ENCODE peak calls at places on chromosomes 6 and 20, in five cellular contexts. I, U, G, J and N are unnamed samples.

GRCh38 chr20:20225325-20225724 is 142.6 kb upstream of the INSM1 start:
- DNase-seq in I (no peak), U (no peak), G (no peak), J (no peak), N (no peak)

GRCh38 chr6:140101367-140101766 is 726.9 kb upstream of the CITED2 start:
- DNase-seq in I (no peak), U (peak), G (no peak), J (peak), N (no peak)

GRCh38 chr6:88616380-88616779 is 347.0 kb downstream of the RNGTT start:
- DNase-seq in I (no peak), U (no peak), G (no peak), J (no peak), N (no peak)

GRCh38 chr20:63522981-63523611 is 2.5 kb downstream of the PPDPF start:
- DNase-seq in I (no peak), U (no peak), G (no peak), J (no peak), N (no peak)

GRCh38 chr6:87799651-87800050 is 97.6 kb upstream of the AKIRIN2 start:
- DNase-seq in I (no peak), U (no peak), G (no peak), J (no peak), N (no peak)

GRCh38 chr20:43559147-43559477 is 285 bp downstream of the SGK2 start:
- DNase-seq in I (no peak), U (no peak), G (no peak), J (no peak), N (no peak)

GRCh38 chr6:127949251-127949650 is 48.4 kb upstream of the THEMIS start:
- DNase-seq in I (no peak), U (no peak), G (no peak), J (no peak), N (no peak)

GRCh38 chr6:31007694-31008093 is 2.6 kb upstream of the MUC22 start:
- DNase-seq in I (no peak), U (peak), G (peak), J (peak), N (no peak)

GRCh38 chr6:69988458-69989126 is 122.2 kb downstream of the COL19A1 start:
- DNase-seq in I (no peak), U (no peak), G (no peak), J (no peak), N (no peak)

GRCh38 chr6:165186441-165187205 is 122.8 kb downstream of the C6orf118 start:
- DNase-seq in I (no peak), U (no peak), G (no peak), J (no peak), N (no peak)

GRCh38 chr20:13268943-13269342 is 47.9 kb downstream of the ISM1 start:
- DNase-seq in I (no peak), U (no peak), G (no peak), J (no peak), N (no peak)

GRCh38 chr20:13270211-13270610 is 49.1 kb downstream of the ISM1 start:
- DNase-seq in I (no peak), U (no peak), G (no peak), J (no peak), N (no peak)

GRCh38 chr20:13265941-13266340 is 44.9 kb downstream of the ISM1 start:
- DNase-seq in I (no peak), U (no peak), G (no peak), J (no peak), N (no peak)

GRCh38 chr20:13264902-13265301 is 43.8 kb downstream of the ISM1 start:
- DNase-seq in I (no peak), U (no peak), G (no peak), J (no peak), N (no peak)

DNA sequence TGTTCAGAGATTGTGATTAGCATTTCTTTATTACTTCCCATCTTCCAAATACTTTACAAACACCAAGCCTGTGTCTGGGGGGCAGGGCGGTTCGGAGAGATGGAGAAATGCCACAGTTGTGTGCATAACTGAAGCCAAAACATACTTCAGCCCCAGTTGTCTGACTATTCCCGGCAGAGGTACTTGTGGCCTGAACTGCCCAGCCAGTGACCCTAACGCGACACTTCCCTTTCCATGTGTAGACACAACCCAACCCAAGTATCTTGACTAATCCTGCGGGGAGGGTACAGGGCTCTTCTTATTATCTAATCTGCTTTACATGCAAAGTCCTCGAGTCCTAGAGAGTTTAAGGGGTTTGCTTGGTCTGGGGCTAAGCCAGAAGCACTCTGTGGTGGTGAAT is 46.2 kb downstream of the ISM1 start:
- DNase-seq in I (no peak), U (no peak), G (no peak), J (no peak), N (no peak)
- TF ChIP-seq CTCF in I (no peak), U (no peak), G (no peak), J (no peak), N (no peak)

GRCh38 chr20:4897600-4897999 is 103.7 kb downstream of the SLC23A2 start:
- DNase-seq in I (no peak), U (no peak), G (no peak), J (no peak), N (no peak)

GRCh38 chr20:4896971-4897497 is 104.3 kb downstream of the SLC23A2 start:
- DNase-seq in I (no peak), U (no peak), G (no peak), J (no peak), N (peak)

GRCh38 chr20:4896119-4896700 is 105.1 kb downstream of the SLC23A2 start:
- DNase-seq in I (no peak), U (no peak), G (no peak), J (no peak), N (peak)

GRCh38 chr20:4898845-4899244 is 102.5 kb downstream of the SLC23A2 start:
- DNase-seq in I (no peak), U (no peak), G (no peak), J (no peak), N (no peak)

GRCh38 chr20:4898282-4898681 is 103.0 kb downstream of the SLC23A2 start:
- DNase-seq in I (peak), U (peak), G (peak), J (peak), N (no peak)
- TF ChIP-seq CTCF in I (no peak), U (no peak), G (no peak), J (no peak), N (no peak)

GRCh38 chr6:117776441-117776840 is 101.2 kb downstream of the NUS1 start:
- DNase-seq in I (no peak), U (peak), G (peak), J (peak), N (no peak)
- TF ChIP-seq CTCF in I (peak), U (no peak), G (peak), J (no peak), N (no peak)

GRCh38 chr6:147578883-147579282 is 70.4 kb downstream of the SAMD5 start:
- DNase-seq in I (no peak), U (no peak), G (no peak), J (no peak), N (no peak)
- TF ChIP-seq CTCF in I (no peak), U (no peak), G (no peak), J (no peak), N (no peak)

DNA sequence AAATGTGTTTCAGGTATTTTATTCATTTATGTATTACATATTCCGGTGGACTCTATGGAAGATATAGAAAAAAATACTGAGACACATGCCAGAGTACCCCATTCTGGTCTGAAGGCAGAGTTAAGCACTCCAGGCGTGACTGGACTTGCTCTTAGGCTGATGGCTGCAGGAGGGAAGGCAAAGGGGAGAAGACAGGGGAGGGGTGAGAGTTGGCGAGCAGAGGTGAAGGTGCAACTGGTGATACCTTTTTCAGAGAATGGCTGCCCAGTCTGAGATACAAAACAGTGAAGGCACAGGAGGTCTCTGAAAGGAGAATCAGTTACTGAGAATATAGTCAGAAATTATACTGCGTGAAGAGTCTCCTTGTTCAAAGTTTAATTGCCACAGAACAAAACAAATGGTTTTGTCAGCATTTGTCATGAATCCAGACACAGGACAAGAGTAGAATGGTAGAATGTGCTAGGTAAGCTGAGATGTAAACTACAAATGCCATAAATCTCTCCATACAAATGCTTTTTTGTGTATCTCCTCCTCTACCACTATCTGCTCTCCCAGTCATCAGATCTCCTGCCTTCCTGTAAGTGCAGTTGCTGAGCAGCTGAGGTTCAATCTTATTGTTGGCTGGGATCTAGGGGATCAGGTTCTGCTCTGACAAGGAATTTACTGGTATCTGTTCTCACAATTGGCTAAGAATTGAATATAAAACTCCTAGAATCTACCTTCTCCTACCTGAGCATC is 104.2 kb upstream of the DST start:
- DNase-seq in I (no peak), U (no peak), G (no peak), J (peak), N (no peak)
- TF ChIP-seq CTCF in I (no peak), U (no peak), G (no peak), J (no peak), N (no peak)

GRCh38 chr20:60851826-60852704 is 400.0 kb upstream of the CDH4 start:
- DNase-seq in I (no peak), U (no peak), G (no peak), J (no peak), N (no peak)
- TF ChIP-seq CTCF in I (peak), U (no peak), G (peak), J (peak), N (peak)

DNA sequence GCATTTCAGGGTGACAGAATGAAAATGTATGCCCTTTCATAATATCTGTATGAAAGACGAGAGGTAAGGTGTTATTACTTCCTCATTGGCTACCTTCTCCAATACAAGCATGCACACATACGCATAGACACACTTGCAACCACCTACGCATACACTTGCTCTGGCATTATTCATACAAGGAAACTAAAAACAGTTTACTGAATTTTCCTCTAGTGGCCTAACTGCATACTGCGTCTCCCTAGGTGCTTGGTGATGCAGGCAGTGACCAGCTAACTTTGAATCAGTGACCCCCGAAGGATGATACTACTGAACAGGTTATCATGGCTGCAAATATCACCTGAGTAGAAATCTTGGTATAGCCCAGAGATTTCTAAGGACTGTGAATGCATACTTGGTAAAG is 593.1 kb downstream of the PKHD1 start:
- DNase-seq in I (no peak), U (no peak), G (no peak), J (no peak), N (no peak)
- TF ChIP-seq CTCF in I (no peak), U (no peak), G (no peak), J (no peak), N (no peak)

DNA sequence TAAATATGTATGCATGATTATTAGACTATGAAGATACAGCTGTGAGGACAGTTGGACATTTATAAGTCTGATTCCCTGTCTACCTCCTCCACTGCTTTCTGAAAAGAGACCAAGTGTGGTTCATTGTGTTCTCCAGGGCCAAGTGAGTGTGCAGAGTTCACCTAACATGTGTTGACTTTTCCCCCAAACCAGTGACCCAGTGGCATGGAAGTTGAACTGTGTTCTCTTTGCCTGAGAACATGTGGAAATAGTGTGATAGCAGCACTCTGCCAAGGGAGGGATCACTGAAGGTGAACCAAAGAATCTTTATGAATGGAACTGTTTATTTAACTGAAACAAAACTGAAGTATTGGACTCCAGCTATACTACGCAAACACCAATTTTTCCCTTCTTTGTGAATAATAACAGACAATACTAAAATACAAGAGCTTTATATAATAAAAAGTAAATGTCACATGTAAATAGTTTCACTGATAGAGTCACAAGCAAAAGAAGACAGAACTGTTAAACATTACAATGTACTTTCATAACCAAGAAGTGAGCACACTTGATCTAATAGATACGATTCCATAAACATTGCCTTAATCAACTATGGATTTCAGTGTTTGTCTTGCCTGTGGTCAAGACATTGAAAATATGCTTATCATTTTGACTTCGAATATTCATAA is 200.3 kb upstream of the FUT9 start:
- DNase-seq in I (no peak), U (no peak), G (no peak), J (no peak), N (no peak)
- TF ChIP-seq CTCF in I (no peak), U (no peak), G (no peak), J (no peak), N (no peak)

DNA sequence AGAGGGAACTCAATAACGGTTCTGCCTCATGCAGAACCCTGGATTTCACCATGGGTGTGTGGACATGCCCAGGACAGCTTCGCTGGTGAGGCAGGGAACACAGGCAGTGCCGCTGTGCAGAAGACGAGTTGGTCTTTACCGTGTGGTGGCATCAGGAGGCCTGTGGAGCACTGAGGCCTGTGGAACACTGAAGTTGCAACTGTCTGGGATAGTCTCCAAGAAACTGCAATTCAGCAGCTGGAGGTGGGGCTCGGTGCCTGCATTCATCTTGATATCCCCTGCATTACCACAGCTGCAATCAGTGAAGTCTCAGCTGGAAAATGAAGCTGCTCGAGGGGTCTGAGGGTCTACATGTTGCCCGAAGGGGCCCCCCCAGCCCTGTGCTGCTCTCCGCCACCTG is 202.4 kb upstream of the CDH4 start:
- DNase-seq in I (no peak), U (no peak), G (no peak), J (no peak), N (no peak)
- TF ChIP-seq CTCF in I (no peak), U (no peak), G (no peak), J (no peak), N (no peak)

GRCh38 chr20:4534315-4534714 is 187.4 kb upstream of the PRND start:
- DNase-seq in I (no peak), U (no peak), G (no peak), J (no peak), N (no peak)

GRCh38 chr20:4533734-4534133 is 188.0 kb upstream of the PRND start:
- DNase-seq in I (no peak), U (no peak), G (no peak), J (no peak), N (no peak)

DNA sequence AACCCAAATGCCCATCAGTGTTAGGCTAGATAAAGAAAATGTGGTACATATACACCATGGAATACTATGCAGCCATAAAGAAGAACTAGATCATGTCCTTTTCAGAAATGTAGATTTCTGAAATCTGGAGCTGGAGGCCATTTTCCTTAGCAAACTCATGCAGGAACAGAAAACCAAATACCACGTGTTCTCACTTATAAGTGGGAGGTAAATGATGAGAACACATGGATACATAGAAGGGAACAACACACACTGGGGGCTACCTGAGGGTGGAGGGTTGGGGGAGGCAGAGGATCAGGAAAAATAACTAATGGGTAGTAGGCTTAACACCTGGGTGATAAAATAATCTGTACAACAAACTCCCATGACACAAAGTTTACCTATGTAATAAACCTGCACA is 188.9 kb upstream of the PRND start:
- DNase-seq in I (no peak), U (no peak), G (no peak), J (no peak), N (no peak)
- TF ChIP-seq CTCF in I (no peak), U (no peak), G (no peak), J (no peak), N (no peak)